ENCODE peak calls at places on chromosome 14, in eight cellular contexts. A, E, R, D, Z, H, Y and N are unnamed samples.

GRCh38 chr14:99966912-99967311 is 98.3 kb upstream of the EVL start:
- DNase-seq in R (no peak), Z (no peak), Y (peak), E (no peak), H (peak), D (no peak), A (no peak), N (no peak)

GRCh38 chr14:77194706-77195105 is 13.1 kb downstream of the TMEM63C start:
- DNase-seq in H (no peak), E (no peak), D (no peak), A (no peak), R (no peak), Z (no peak), Y (no peak), N (no peak)

GRCh38 chr14:52080171-52080800 is 11.4 kb upstream of the NID2 start:
- DNase-seq in Z (no peak), R (no peak), A (no peak), Y (peak), E (no peak), D (no peak), H (no peak), N (no peak)

GRCh38 chr14:77746064-77746463 is 14.9 kb downstream of the SNW1 start:
- DNase-seq in D (no peak), H (peak), Z (no peak), A (no peak), Y (no peak), E (no peak), R (no peak), N (no peak)

GRCh38 chr14:92546347-92547053 is 32.9 kb downstream of the RIN3 start:
- DNase-seq in R (peak), Y (no peak), Z (no peak), H (no peak), E (no peak), A (no peak), D (no peak), N (no peak)

GRCh38 chr14:92501891-92502351 is 11.7 kb upstream of the RIN3 start:
- DNase-seq in H (no peak), A (no peak), R (no peak), D (no peak), E (no peak), Y (no peak), Z (no peak), N (no peak)

GRCh38 chr14:51093371-51094281 is 1.3 kb downstream of the TRIM9 start:
- DNase-seq in Z (peak), D (peak), H (no peak), Y (peak), R (peak), A (peak), E (no peak), N (peak)

GRCh38 chr14:61628192-61628591 is 67.1 kb upstream of the HIF1A start:
- DNase-seq in H (no peak), E (no peak), Y (no peak), Z (no peak), D (no peak), A (no peak), R (no peak), N (no peak)

GRCh38 chr14:96094211-96094610 is 55.0 kb downstream of the C14orf132 start:
- DNase-seq in Z (no peak), H (no peak), Y (no peak), A (no peak), D (no peak), R (no peak), E (no peak), N (no peak)

GRCh38 chr14:89308232-89308959 is 108.6 kb downstream of the FOXN3 start:
- DNase-seq in Y (no peak), Z (no peak), R (no peak), E (no peak), D (no peak), H (no peak), A (no peak), N (no peak)

GRCh38 chr14:66649515-66649914 is 141.6 kb downstream of the GPHN start:
- DNase-seq in Y (no peak), Z (no peak), A (no peak), R (no peak), E (no peak), D (no peak), H (no peak), N (peak)

GRCh38 chr14:98896476-98896875 is 375.5 kb downstream of the BCL11B start:
- DNase-seq in Z (no peak), R (no peak), E (no peak), H (no peak), D (no peak), A (no peak), Y (no peak), N (no peak)

GRCh38 chr14:61475316-61475715 is 153.9 kb downstream of the PRKCH start:
- DNase-seq in E (no peak), R (peak), D (no peak), H (no peak), A (no peak), Z (no peak), Y (no peak), N (no peak)

GRCh38 chr14:74620497-74620921 is 8.5 kb upstream of the LTBP2 start:
- DNase-seq in D (no peak), A (no peak), R (peak), Y (no peak), Z (no peak), E (no peak), H (no peak), N (peak)

GRCh38 chr14:50117456-50117855 is 1.1 kb upstream of the VCPKMT start:
- DNase-seq in Z (no peak), H (peak), E (no peak), R (no peak), D (no peak), A (no peak), Y (no peak), N (no peak)

GRCh38 chr14:93430889-93431670 is at the start of gene UNC79:
- DNase-seq in Y (peak), E (no peak), Z (peak), H (no peak), D (no peak), A (peak), R (no peak), N (peak)

GRCh38 chr14:20455355-20456300 is 602 bp downstream of the APEX1 start:
- DNase-seq in E (no peak), R (peak), Z (no peak), H (peak), D (no peak), Y (no peak), A (peak), N (peak)

GRCh38 chr14:100708349-100709217 is 18.1 kb upstream of the DLK1 start:
- DNase-seq in A (peak), H (peak), Z (no peak), E (no peak), D (peak), Y (peak), R (no peak), N (no peak)

GRCh38 chr14:51889851-51890250 is 29.4 kb downstream of the GNG2 start:
- DNase-seq in E (no peak), A (no peak), Y (no peak), Z (no peak), D (no peak), H (no peak), R (no peak), N (no peak)

GRCh38 chr14:58109761-58110160 is 42.3 kb downstream of the ARMH4 start:
- DNase-seq in E (no peak), A (no peak), R (no peak), Z (no peak), D (no peak), H (no peak), Y (no peak), N (no peak)

GRCh38 chr14:58107041-58107440 is 45.0 kb downstream of the ARMH4 start:
- DNase-seq in D (no peak), E (no peak), A (no peak), Z (no peak), H (no peak), Y (no peak), R (no peak), N (no peak)

GRCh38 chr14:58106446-58106845 is 45.6 kb downstream of the ARMH4 start:
- DNase-seq in R (no peak), Z (no peak), H (no peak), E (no peak), A (no peak), D (no peak), Y (no peak), N (no peak)

GRCh38 chr14:58108717-58109116 is 43.3 kb downstream of the ARMH4 start:
- DNase-seq in D (no peak), H (no peak), Y (no peak), R (no peak), A (no peak), E (no peak), Z (no peak), N (no peak)

GRCh38 chr14:58107947-58108552 is 44.0 kb downstream of the ARMH4 start:
- DNase-seq in Y (peak), D (no peak), R (peak), Z (peak), H (peak), A (no peak), E (no peak), N (peak)
- TF ChIP-seq CTCF in Y (peak), D (peak), R (peak), Z (peak), H (peak), A (peak), E (peak), N (peak)

GRCh38 chr14:86646688-86647687 is 1117.0 kb downstream of the FLRT2 start:
- DNase-seq in Z (no peak), Y (no peak), E (no peak), A (no peak), D (no peak), R (no peak), H (no peak), N (peak)
- TF ChIP-seq CTCF in Z (no peak), Y (no peak), E (no peak), A (no peak), D (no peak), R (no peak), H (peak), N (peak)

GRCh38 chr14:80987235-80988032 is 32.0 kb downstream of the TSHR start:
- DNase-seq in H (peak), R (peak), Z (peak), E (no peak), Y (peak), A (peak), D (peak), N (peak)
- TF ChIP-seq CTCF in H (peak), R (peak), Z (peak), E (peak), Y (peak), A (peak), D (peak), N (peak)

DNA sequence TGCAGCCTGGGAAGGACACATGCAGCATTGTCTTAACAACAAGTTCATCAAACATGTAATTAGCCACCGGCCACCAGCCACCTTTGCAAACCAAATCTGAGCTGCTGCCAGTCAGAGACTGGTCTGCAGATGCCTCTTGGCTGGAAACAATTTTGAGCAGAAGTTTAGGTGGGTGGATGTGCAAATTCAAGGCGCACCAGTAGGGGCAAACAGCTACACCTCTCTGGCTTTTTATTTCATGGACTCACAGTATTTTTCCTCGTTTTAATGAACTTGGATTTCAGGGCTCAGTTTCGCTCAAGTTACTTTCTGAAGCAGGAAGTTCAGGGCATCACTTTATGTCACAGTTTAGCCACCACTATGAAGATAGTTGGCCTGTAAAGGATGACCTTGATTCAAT is 94.3 kb downstream of the OTX2 start:
- DNase-seq in Y (no peak), A (no peak), H (no peak), R (no peak), E (no peak), Z (no peak), D (no peak), N (no peak)
- TF ChIP-seq CTCF in Y (no peak), A (peak), H (no peak), R (no peak), E (no peak), Z (no peak), D (no peak), N (no peak)

GRCh38 chr14:24011051-24011450 is 22.3 kb downstream of the DHRS4L2 start:
- DNase-seq in H (no peak), Y (no peak), A (no peak), D (no peak), R (no peak), E (no peak), Z (no peak), N (no peak)
- TF ChIP-seq CTCF in H (no peak), Y (no peak), A (no peak), D (no peak), R (no peak), E (no peak), Z (no peak), N (no peak)

GRCh38 chr14:90535556-90535930 is 138.7 kb downstream of the CALM1 start:
- DNase-seq in H (no peak), Y (no peak), Z (no peak), E (no peak), D (no peak), R (no peak), A (no peak), N (no peak)
- TF ChIP-seq CTCF in H (no peak), Y (no peak), Z (no peak), E (no peak), D (no peak), R (no peak), A (no peak), N (no peak)

DNA sequence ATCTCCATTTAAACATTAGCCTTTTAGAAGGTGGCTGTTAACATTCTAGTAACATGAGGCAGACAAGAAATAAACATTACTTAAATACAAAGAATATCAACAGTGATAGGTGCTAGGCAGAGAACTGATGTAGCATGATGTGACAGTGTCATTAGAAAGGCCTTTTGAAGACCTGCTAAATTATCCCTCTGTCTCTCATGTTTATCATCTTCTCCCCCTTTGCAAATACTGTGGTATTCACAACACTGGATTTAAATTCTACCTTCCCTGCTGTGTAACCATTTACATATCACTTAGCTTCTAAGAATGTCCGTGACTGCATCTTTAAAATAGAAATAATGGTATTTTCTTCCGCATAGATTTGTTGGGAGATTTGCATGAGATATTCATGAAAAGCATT is 74.4 kb upstream of the CLEC14A start:
- DNase-seq in A (no peak), R (no peak), Y (no peak), Z (no peak), D (no peak), H (no peak), E (no peak), N (no peak)
- TF ChIP-seq CTCF in A (no peak), R (no peak), Y (no peak), Z (no peak), D (no peak), H (no peak), E (no peak), N (no peak)

GRCh38 chr14:41051801-41052200 is 554.9 kb upstream of the LRFN5 start:
- DNase-seq in H (no peak), Z (no peak), E (no peak), Y (peak), A (no peak), D (no peak), R (no peak), N (no peak)
- TF ChIP-seq CTCF in H (no peak), Z (no peak), E (no peak), Y (no peak), A (no peak), D (no peak), R (no peak), N (no peak)

DNA sequence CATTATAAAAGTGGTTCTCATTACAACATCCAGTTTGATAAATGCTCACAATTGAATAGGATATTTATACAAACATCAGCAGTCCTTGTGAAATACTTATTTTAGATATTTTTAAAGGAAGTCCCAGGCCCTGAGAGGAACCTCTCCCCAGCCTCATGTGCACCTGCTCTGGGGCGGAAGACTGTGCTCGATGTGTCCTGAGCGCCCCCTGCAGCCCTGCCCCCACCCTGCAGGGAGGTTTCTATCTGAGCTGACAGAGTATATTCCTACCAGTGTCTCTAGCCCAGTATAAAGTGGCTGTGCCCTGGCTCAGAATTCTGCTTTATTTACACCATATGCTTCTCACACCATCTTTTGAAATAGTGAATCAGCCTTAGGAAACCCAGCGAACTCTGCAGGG is 1349.1 kb downstream of the TMEM121 start:
- DNase-seq in R (no peak), A (no peak), Y (no peak), D (peak), Z (no peak), E (no peak), H (no peak), N (peak)
- TF ChIP-seq CTCF in R (no peak), A (no peak), Y (no peak), D (peak), Z (no peak), E (no peak), H (peak), N (peak)

GRCh38 chr14:68690106-68690960 is 102.5 kb downstream of the ZFP36L1 start:
- DNase-seq in A (no peak), D (no peak), R (no peak), H (no peak), E (no peak), Z (no peak), Y (peak), N (no peak)

GRCh38 chr14:68687746-68688145 is 105.1 kb downstream of the ZFP36L1 start:
- DNase-seq in E (no peak), A (no peak), R (peak), Z (no peak), Y (no peak), D (no peak), H (no peak), N (no peak)

GRCh38 chr14:68689426-68689825 is 103.4 kb downstream of the ZFP36L1 start:
- DNase-seq in D (no peak), E (no peak), R (no peak), A (no peak), Z (no peak), Y (no peak), H (no peak), N (no peak)

GRCh38 chr14:68686724-68687123 is 106.1 kb downstream of the ZFP36L1 start:
- DNase-seq in H (no peak), E (no peak), D (no peak), Y (no peak), A (no peak), R (no peak), Z (no peak), N (no peak)

DNA sequence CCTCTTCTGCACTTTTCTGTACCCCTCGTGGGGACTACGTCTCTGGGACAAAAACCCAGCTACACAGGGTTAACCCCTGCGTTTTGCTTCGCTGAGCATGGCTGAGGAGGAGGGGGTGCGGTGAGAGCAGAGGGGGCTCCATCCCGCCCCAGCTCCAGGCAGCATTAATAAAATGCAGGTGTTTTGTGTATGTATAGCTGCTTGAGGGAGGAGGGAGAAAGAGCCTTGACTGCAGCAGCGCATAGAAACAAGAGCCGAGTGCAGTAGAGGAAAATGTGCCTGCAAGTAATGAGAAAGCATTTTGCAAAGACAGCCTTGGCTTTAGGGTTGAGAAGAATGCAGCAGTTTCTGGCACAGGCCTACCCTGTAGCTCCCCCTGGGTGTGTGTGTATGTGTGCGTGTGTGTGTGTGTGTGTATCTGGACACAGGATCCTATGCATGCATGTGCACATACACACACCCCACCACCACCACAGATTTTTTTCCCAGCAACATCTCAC is 103.9 kb downstream of the ZFP36L1 start:
- DNase-seq in A (no peak), H (no peak), E (no peak), Y (peak), Z (no peak), D (no peak), R (no peak), N (no peak)
- TF ChIP-seq CTCF in A (no peak), H (no peak), E (peak), Y (no peak), Z (no peak), D (no peak), R (no peak), N (no peak)